ENCODE peak calls at places on chromosome 21, in four cellular contexts. T is hepatocyte, U is choroid plexus epithelial cell, R is ovary. L is an unnamed sample.

GRCh38 chr21:42242611-42243010 is 23.7 kb downstream of the ABCG1 start:
- DNase-seq in T (no peak), U (no peak), R (no peak), L (no peak)

GRCh38 chr21:38533887-38534286 is 35.6 kb upstream of the ERG start:
- DNase-seq in T (no peak), U (peak), R (no peak), L (no peak)

GRCh38 chr21:42093991-42094417 is 22.9 kb downstream of the UMODL1 start:
- DNase-seq in T (peak), U (peak), R (no peak), L (peak)

GRCh38 chr21:33948096-33948950 is 32.7 kb upstream of the ATP5PO start:
- DNase-seq in T (peak), U (no peak), R (no peak), L (peak)

GRCh38 chr21:29318354-29318753 is 19.6 kb downstream of the BACH1 start:
- DNase-seq in T (no peak), U (peak), R (no peak), L (no peak)

GRCh38 chr21:38308010-38308784 is 51.4 kb downstream of the KCNJ15 start:
- DNase-seq in T (no peak), U (peak), R (no peak), L (peak)

GRCh38 chr21:28781602-28782274 is 210.9 kb downstream of the LTN1 start:
- DNase-seq in T (peak), U (peak), R (no peak), L (peak)

GRCh38 chr21:19870682-19871081 is 1127.5 kb upstream of the NCAM2 start:
- DNase-seq in T (no peak), U (no peak), R (no peak), L (no peak)

GRCh38 chr21:44865561-44866280 is 7.8 kb downstream of the PTTG1IP start:
- DNase-seq in T (peak), U (no peak), R (no peak), L (no peak)

GRCh38 chr21:25457411-25457810 is 149.9 kb downstream of the MRPL39 start:
- DNase-seq in T (peak), U (peak), R (no peak), L (peak)

GRCh38 chr21:37796011-37796410 is 120.2 kb downstream of the KCNJ6 start:
- DNase-seq in T (no peak), U (no peak), R (no peak), L (no peak)

GRCh38 chr21:39712976-39713375 is 32.0 kb upstream of the IGSF5 start:
- DNase-seq in T (no peak), U (no peak), R (no peak), L (no peak)

GRCh38 chr21:14545906-14546480 is at the start of gene SAMSN1:
- DNase-seq in T (no peak), U (peak), R (no peak), L (no peak)

GRCh38 chr21:32335601-32336575 is 37.2 kb downstream of the MRAP start:
- DNase-seq in T (no peak), U (peak), R (no peak), L (no peak)

GRCh38 chr21:18991846-18992245 is 588.3 kb upstream of the TMPRSS15 start:
- DNase-seq in T (no peak), U (no peak), R (no peak), L (no peak)

GRCh38 chr21:17925000-17925610 is 105.9 kb upstream of the C21orf91 start:
- DNase-seq in T (peak), U (peak), R (no peak), L (peak)

GRCh38 chr21:42218836-42219605 is at the start of gene ABCG1:
- DNase-seq in T (peak), U (peak), R (no peak), L (no peak)

GRCh38 chr21:37582613-37583012 is 216.0 kb downstream of the DYRK1A start:
- DNase-seq in T (peak), U (peak), R (no peak), L (peak)

DNA sequence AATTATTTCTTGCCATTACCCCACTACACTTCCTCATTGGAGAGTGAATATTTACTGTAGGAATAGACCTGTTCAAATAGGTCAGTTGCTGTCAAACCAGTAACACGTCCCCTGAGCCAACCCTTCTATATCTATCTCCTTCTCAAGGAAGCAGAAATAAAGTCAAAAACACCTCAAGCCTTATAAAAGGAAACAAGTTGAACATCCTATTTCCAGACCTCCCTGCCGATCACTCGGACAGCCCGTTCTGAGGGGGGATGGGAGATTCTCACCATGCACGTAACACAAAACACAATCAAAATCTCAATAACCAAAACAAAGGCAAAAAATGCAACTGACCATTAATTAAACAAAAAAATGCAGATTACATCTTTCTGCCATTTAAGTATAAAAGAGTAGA is 121.5 kb upstream of the KRTAP19-8 start:
- DNase-seq in T (no peak), U (no peak), R (no peak), L (no peak)
- H3K4me3 ChIP-seq in T (no peak), U (no peak), R (no peak), L (no peak)

GRCh38 chr21:46636181-46636512 is 673 bp downstream of the PRMT2 start:
- DNase-seq in T (no peak), U (no peak), R (no peak), L (no peak)

GRCh38 chr21:46633561-46633960 is 1.9 kb upstream of the PRMT2 start:
- DNase-seq in T (no peak), U (no peak), R (no peak), L (no peak)

GRCh38 chr21:46634427-46634826 is 1.0 kb upstream of the PRMT2 start:
- DNase-seq in T (no peak), U (no peak), R (no peak), L (no peak)

GRCh38 chr21:46635324-46636180 is at the start of gene PRMT2:
- DNase-seq in T (peak), U (peak), R (peak), L (peak)

DNA sequence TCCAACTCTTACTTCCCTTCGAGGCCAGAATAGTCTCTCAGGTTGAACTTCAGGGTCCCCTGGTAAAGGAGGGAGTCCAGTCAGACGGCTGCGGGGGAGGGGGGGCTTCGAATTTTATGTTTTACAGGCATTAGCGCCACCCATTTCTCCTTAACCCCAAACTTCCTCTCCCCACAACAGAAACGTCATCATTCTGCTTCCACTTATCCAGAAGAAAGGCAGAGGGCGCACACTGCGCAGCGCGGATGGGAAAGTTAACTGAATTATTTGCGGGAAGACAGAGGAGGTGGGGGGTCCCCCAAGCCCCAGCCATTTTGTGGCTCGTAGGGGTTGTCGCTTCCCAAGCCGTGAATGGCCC is 529 bp upstream of the PRMT2 start:
- DNase-seq in T (peak), U (peak), R (peak), L (peak)
- TF ChIP-seq CTCF in T (peak), U (peak), R (peak), L (peak)

DNA sequence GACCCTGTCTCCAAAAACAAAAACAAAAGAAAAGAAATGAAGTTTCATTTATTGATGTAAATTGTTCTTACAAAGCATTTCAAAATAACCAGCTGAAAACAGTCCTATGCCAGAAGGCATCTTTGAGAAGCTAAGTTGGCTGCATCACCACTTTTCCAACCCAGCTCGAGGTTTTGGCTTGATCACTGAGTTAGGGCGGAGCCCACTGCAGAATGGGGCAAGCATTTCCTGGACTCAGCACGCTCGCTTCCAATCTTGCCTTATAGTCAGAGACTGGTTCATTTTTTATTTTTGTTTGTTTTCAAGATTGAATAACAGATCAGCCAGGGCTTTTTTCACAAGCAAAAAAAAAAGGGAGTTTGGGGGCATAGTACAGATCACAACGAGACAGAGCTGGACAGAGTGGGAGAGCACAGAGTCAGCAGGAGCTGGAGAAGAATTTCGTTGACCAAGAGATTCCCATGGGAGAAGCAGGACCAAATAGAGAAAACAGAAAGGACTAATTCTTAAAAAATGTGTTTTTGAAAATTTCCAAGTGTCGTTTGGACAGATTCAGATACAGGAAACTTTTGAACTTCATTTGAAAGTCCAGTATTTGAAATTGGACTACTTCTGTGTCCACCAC is 23.5 kb upstream of the COL6A1 start:
- DNase-seq in T (no peak), U (peak), R (peak), L (peak)
- H3K4me3 ChIP-seq in T (no peak), U (no peak), R (no peak), L (no peak)

DNA sequence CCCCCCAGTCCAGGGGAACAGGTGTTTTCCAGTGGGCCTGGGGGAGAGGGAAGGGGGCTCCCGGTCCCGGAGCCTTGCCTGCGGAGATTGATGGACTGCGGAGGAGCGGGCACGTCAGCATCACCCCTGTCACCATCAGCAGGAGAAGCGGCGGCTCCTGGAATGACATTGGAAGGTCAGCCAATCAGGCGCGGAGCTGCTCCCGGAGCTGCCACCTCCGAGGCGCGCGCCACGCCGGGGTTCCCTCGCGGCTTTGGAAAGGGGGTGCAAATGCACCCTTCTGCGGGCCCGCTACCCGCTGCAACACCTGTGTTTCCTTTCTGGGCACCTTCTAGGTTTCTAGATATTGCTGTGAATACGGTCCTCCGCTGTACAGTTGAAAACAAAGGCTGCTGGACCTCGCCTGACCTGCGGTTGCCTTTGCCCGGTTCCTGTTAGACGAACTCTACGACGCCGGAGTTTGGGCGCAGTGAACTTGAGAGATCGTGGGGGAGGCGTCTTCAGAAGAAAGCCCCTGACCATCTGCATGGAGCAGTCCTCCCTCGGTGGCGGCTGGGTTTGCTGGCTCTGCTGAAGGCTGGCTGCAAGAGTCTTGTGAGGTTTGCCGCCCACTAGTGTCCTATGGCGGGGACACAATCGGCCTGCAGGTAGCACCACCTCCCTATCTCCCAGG is 5.3 kb downstream of the DSCAM start:
- DNase-seq in T (peak), U (no peak), R (no peak), L (no peak)
- TF ChIP-seq CTCF in T (peak), U (no peak), R (no peak), L (no peak)

GRCh38 chr21:43736224-43736883 is 17.4 kb downstream of the PDXK start:
- DNase-seq in T (no peak), U (peak), R (no peak), L (no peak)

GRCh38 chr21:43733529-43734071 is 14.7 kb downstream of the PDXK start:
- DNase-seq in T (no peak), U (peak), R (no peak), L (peak)

GRCh38 chr21:43734830-43735229 is 15.9 kb downstream of the PDXK start:
- DNase-seq in T (no peak), U (peak), R (peak), L (peak)

GRCh38 chr21:43734131-43734634 is 15.3 kb downstream of the PDXK start:
- DNase-seq in T (no peak), U (peak), R (no peak), L (no peak)

DNA sequence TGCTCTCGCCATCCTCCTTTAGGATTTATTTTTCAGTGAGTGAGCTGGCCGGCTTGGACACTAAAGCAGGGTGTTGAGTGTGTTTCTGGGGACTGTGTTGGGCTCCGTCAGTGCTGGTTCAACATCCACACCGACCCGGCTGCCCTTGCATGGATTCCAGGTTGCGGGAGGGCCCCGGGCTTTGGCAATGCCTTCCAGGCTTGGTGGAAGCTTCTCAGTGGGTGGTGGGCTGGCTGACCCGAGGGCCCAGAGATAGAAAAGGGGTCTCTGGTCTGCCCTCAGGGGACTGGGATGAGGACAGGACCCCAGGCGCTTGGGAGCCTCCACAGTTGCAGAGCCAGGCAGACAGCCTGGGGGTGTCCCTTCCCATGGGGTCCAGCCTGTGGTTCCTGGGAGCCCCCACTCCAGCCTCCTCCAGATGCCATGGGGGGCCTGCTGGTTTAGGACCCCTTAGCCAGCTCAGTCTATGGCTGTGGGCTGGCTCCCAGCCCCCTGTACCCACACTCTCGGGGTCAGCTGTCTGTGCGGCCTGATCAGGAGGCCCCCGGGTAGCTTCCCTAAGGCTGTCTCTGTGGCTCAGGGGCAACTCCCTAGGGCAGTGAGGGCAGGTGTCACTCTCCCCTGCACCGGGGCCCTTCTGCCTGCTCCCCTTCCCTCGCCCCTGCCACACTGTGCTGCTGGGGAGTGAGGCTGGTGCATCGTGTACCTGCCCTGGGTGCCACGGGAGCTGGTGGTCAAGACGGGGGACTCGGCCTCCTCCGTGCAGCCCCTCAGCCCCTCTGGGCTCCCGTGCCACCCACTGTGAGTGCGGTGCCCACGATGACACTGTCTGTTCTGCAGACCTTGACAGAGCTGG is 16.5 kb downstream of the PDXK start:
- DNase-seq in T (no peak), U (no peak), R (no peak), L (no peak)
- H3K4me3 ChIP-seq in T (no peak), U (no peak), R (no peak), L (no peak)

GRCh38 chr21:35053356-35054096 is 4.4 kb upstream of the RUNX1 start:
- DNase-seq in T (peak), U (peak), R (no peak), L (peak)
- TF ChIP-seq CTCF in T (peak), U (peak), R (no peak), L (peak)

GRCh38 chr21:36005018-36005417 is 55.3 kb downstream of the SETD4 start:
- DNase-seq in T (no peak), U (peak), R (no peak), L (peak)
- H3K4me3 ChIP-seq in T (no peak), U (no peak), R (peak), L (no peak)

DNA sequence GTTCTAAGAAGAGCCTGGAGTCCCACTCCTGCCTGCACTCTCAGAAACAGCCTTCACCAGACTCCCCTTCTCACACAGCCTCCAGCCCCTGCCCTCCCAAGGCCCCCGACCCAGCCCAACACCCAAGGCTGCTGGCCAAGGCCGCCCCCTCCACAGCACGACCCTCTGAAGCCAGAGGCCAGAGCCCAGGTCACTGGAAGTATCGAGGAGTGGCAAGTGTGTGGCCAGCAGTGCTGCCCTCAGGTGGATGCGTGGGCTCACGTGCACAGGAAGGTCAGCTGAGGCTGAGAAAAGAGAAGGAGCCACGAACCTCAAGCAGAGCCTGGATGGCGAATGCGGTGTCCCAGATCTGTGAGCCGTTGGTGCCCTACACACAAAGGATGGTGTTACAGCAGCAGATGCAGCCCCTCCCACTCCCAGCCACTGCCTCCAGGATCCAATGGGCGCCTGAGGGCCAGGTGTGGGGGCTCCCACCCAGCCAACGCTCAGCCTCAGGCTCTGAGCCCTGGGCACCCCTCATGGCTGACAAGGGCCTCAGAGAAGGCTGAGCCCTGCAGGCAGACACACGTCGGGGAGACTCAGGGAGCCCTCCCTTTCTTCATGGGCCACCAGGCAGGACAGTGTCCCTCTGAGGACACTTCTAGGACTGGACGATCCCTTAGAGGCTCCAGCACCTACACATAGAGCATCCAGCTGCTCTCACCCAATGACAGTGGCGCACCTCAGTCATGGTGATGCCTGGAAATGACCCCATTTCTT is 18.0 kb downstream of the LSS start:
- DNase-seq in T (no peak), U (no peak), R (peak), L (no peak)
- TF ChIP-seq CTCF in T (no peak), U (peak), R (no peak), L (peak)

DNA sequence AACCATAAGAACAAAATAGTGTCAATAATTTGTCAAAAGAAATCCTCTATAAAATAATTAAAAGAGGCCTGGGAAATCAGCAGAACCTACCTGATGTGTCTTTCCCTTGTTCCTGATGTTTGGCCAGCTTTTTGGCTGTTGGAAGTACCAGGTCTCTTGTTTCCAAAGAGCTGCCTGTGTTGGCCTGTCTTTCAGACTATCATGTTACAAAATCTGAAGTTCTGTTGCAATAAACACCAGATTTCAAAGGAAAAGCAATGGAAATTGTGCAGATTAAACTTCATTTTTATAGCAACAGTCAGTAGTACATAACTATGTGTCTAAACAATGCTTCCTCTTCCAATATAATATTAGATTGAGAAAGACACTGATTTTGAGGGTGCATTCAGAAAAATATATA is 647.2 kb upstream of the CXADR start:
- DNase-seq in T (no peak), U (peak), R (no peak), L (peak)
- H3K4me3 ChIP-seq in T (no peak), U (no peak), R (no peak), L (no peak)

GRCh38 chr21:26637346-26637745 is 64.3 kb upstream of the CYYR1 start:
- DNase-seq in T (no peak), U (peak), R (no peak), L (no peak)
- TF ChIP-seq CTCF in T (no peak), U (no peak), R (no peak), L (no peak)